ENCODE peak calls at places on chromosomes 11 and 22, in seven cellular contexts. One of them, this sample, is unnamed.

GRCh38 chr11:132234878-132235277 is 864.5 kb downstream of the NTM start:
- DNase-seq in heart right ventricle: no peak
- DNase-seq in NCI-H510A: no peak
- DNase-seq in effector CD8-positive, alpha-beta T cell: no peak
- DNase-seq in NCI-H2081: no peak
- DNase-seq in tibial artery: no peak
- DNase-seq in IMR-90: peak; percentile 93
- DNase-seq in this sample: no peak

GRCh38 chr22:22770280-22770871 is 117.2 kb upstream of the IGLL5 start:
- DNase-seq in heart right ventricle: peak; percentile 30
- DNase-seq in NCI-H510A: no peak
- DNase-seq in effector CD8-positive, alpha-beta T cell: peak; percentile 17
- DNase-seq in NCI-H2081: peak; percentile 15
- DNase-seq in tibial artery: peak; percentile 38
- DNase-seq in IMR-90: no peak
- DNase-seq in this sample: peak; percentile 50

GRCh38 chr11:102495161-102496042 is 35.1 kb downstream of the MMP7 start:
- DNase-seq in heart right ventricle: no peak
- DNase-seq in NCI-H510A: peak; percentile 22
- DNase-seq in effector CD8-positive, alpha-beta T cell: peak; percentile 11
- DNase-seq in NCI-H2081: peak; percentile 76
- DNase-seq in tibial artery: no peak
- DNase-seq in IMR-90: peak; percentile 88
- DNase-seq in this sample: peak; percentile 59

GRCh38 chr22:30444632-30445437 is 19.3 kb downstream of the MTFP1 start:
- DNase-seq in heart right ventricle: no peak
- DNase-seq in NCI-H510A: peak; percentile 19
- DNase-seq in effector CD8-positive, alpha-beta T cell: peak; percentile 7
- DNase-seq in NCI-H2081: peak; percentile 40
- DNase-seq in tibial artery: no peak
- DNase-seq in IMR-90: peak; percentile 52
- DNase-seq in this sample: peak; percentile 45

GRCh38 chr22:39937881-39938280 is 22.3 kb upstream of the TMA7B start:
- DNase-seq in heart right ventricle: no peak
- DNase-seq in NCI-H510A: no peak
- DNase-seq in effector CD8-positive, alpha-beta T cell: no peak
- DNase-seq in NCI-H2081: no peak
- DNase-seq in tibial artery: no peak
- DNase-seq in IMR-90: no peak
- DNase-seq in this sample: no peak

GRCh38 chr11:119207300-119207570 is 1.1 kb downstream of the CBL start:
- DNase-seq in heart right ventricle: no peak
- DNase-seq in NCI-H510A: no peak
- DNase-seq in effector CD8-positive, alpha-beta T cell: no peak
- DNase-seq in NCI-H2081: no peak
- DNase-seq in tibial artery: no peak
- DNase-seq in IMR-90: no peak
- DNase-seq in this sample: no peak

GRCh38 chr22:37037669-37038068 is 13.9 kb upstream of the KCTD17 start:
- DNase-seq in heart right ventricle: no peak
- DNase-seq in NCI-H510A: no peak
- DNase-seq in effector CD8-positive, alpha-beta T cell: no peak
- DNase-seq in NCI-H2081: no peak
- DNase-seq in tibial artery: no peak
- DNase-seq in IMR-90: no peak
- DNase-seq in this sample: no peak

GRCh38 chr11:19525714-19526113 is 186.9 kb upstream of the NAV2 start:
- DNase-seq in heart right ventricle: no peak
- DNase-seq in NCI-H510A: no peak
- DNase-seq in effector CD8-positive, alpha-beta T cell: no peak
- DNase-seq in NCI-H2081: no peak
- DNase-seq in tibial artery: no peak
- DNase-seq in IMR-90: no peak
- DNase-seq in this sample: no peak

GRCh38 chr11:63858628-63859550 is 20.0 kb downstream of the MARK2 start:
- DNase-seq in heart right ventricle: no peak
- DNase-seq in NCI-H510A: no peak
- DNase-seq in effector CD8-positive, alpha-beta T cell: no peak
- DNase-seq in NCI-H2081: no peak
- DNase-seq in tibial artery: no peak
- DNase-seq in IMR-90: peak; percentile 90
- DNase-seq in this sample: no peak

GRCh38 chr11:48013269-48013901 is 33.0 kb downstream of the PTPRJ start:
- DNase-seq in heart right ventricle: no peak
- DNase-seq in NCI-H510A: peak; percentile 38
- DNase-seq in effector CD8-positive, alpha-beta T cell: no peak
- DNase-seq in NCI-H2081: no peak
- DNase-seq in tibial artery: peak; percentile 64
- DNase-seq in IMR-90: peak; percentile 65
- DNase-seq in this sample: peak; percentile 59

This sample was measured in immature natural killer cell.